ENCODE peak calls at places on chromosomes 12 and 14, in eight cellular contexts. One of them, this sample, is unnamed.
A peak's percentile ranks its signal among the peaks of the same experiment; 100 is the strongest.

GRCh38 chr12:131583085-131583712 is 127.7 kb upstream of the SFSWAP start:
- DNase-seq in HCT116: no peak
- DNase-seq in GM12878: no peak
- DNase-seq in sigmoid colon: no peak
- DNase-seq in stomach: no peak
- DNase-seq in SK-N-SH: peak; percentile 77
- DNase-seq in Panc1: peak; percentile 17
- DNase-seq in upper lobe of left lung: no peak
- DNase-seq in this sample: no peak

GRCh38 chr12:12398026-12398859 is 41.4 kb downstream of the BORCS5 start:
- DNase-seq in HCT116: no peak
- DNase-seq in GM12878: no peak
- DNase-seq in sigmoid colon: peak; percentile 88
- DNase-seq in stomach: no peak
- DNase-seq in SK-N-SH: no peak
- DNase-seq in Panc1: peak; percentile 87
- DNase-seq in upper lobe of left lung: peak; percentile 65
- DNase-seq in this sample: no peak

GRCh38 chr14:101927859-101928258 is 36.5 kb upstream of the DYNC1H1 start:
- DNase-seq in HCT116: no peak
- DNase-seq in GM12878: no peak
- DNase-seq in sigmoid colon: peak; percentile 96
- DNase-seq in stomach: peak; percentile 53
- DNase-seq in SK-N-SH: peak; percentile 93
- DNase-seq in Panc1: no peak
- DNase-seq in upper lobe of left lung: peak; percentile 71
- DNase-seq in this sample: peak; percentile 79

GRCh38 chr12:53972152-53972702 is 699 bp upstream of the HOXC11 start:
- DNase-seq in HCT116: no peak
- DNase-seq in GM12878: no peak
- DNase-seq in sigmoid colon: no peak
- DNase-seq in stomach: no peak
- DNase-seq in SK-N-SH: no peak
- DNase-seq in Panc1: no peak
- DNase-seq in upper lobe of left lung: no peak
- DNase-seq in this sample: peak; percentile 18

GRCh38 chr14:54782803-54783659 is 119.6 kb downstream of the GCH1 start:
- DNase-seq in HCT116: no peak
- DNase-seq in GM12878: no peak
- DNase-seq in sigmoid colon: peak; percentile 66
- DNase-seq in stomach: no peak
- DNase-seq in SK-N-SH: no peak
- DNase-seq in Panc1: no peak
- DNase-seq in upper lobe of left lung: peak; percentile 31
- DNase-seq in this sample: no peak

GRCh38 chr14:49977126-49977841 is 84.4 kb downstream of the ARF6 start:
- DNase-seq in HCT116: no peak
- DNase-seq in GM12878: no peak
- DNase-seq in sigmoid colon: no peak
- DNase-seq in stomach: no peak
- DNase-seq in SK-N-SH: no peak
- DNase-seq in Panc1: no peak
- DNase-seq in upper lobe of left lung: no peak
- DNase-seq in this sample: no peak

GRCh38 chr12:47574252-47575021 is 131.4 kb downstream of the RPAP3 start:
- DNase-seq in HCT116: no peak
- DNase-seq in GM12878: no peak
- DNase-seq in sigmoid colon: no peak
- DNase-seq in stomach: no peak
- DNase-seq in SK-N-SH: no peak
- DNase-seq in Panc1: no peak
- DNase-seq in upper lobe of left lung: no peak
- DNase-seq in this sample: no peak

GRCh38 chr14:106578479-106578878 is 1052.1 kb downstream of the TMEM121 start:
- DNase-seq in HCT116: no peak
- DNase-seq in GM12878: no peak
- DNase-seq in sigmoid colon: no peak
- DNase-seq in stomach: no peak
- DNase-seq in SK-N-SH: no peak
- DNase-seq in Panc1: no peak
- DNase-seq in upper lobe of left lung: no peak
- DNase-seq in this sample: peak; percentile 72

GRCh38 chr12:70006619-70006973 is 181.6 kb downstream of the MYRFL start:
- DNase-seq in HCT116: no peak
- DNase-seq in GM12878: no peak
- DNase-seq in sigmoid colon: no peak
- DNase-seq in stomach: no peak
- DNase-seq in SK-N-SH: no peak
- DNase-seq in Panc1: no peak
- DNase-seq in upper lobe of left lung: no peak
- DNase-seq in this sample: no peak

GRCh38 chr14:24053548-24054323 is 1.9 kb downstream of the CARMIL3 start:
- DNase-seq in HCT116: no peak
- DNase-seq in GM12878: no peak
- DNase-seq in sigmoid colon: peak; percentile 61
- DNase-seq in stomach: no peak
- DNase-seq in SK-N-SH: peak; percentile 12
- DNase-seq in Panc1: no peak
- DNase-seq in upper lobe of left lung: peak; percentile 10
- DNase-seq in this sample: no peak

DNA sequence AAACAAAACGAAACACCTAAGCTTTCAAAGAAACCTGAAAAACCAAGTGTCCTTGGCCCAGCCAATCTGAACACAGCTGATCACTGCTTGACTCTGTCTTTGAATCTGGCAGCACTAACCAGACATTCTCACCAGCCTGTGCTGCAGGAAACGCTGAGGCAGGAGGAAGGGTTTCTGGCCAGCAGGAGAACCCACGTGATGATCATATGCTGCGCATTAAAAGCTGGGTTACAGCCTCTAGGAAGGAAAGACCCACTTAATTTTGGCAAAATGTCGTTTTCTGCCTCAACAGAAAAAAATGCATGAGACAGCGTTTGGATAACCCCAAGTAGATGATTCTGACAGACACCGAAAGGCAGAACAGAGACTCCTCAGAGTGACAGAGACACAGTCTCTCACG is 9.8 kb downstream of the APPL2 start:
- DNase-seq in HCT116: no peak
- DNase-seq in GM12878: no peak
- DNase-seq in sigmoid colon: peak; percentile 84
- DNase-seq in stomach: peak; percentile 63
- DNase-seq in SK-N-SH: peak; percentile 73
- DNase-seq in Panc1: no peak
- DNase-seq in upper lobe of left lung: peak; percentile 64
- DNase-seq in this sample: no peak
- H3K4me1 ChIP-seq in HCT116: no peaks in the 10 kb centered on the region
- H3K4me1 ChIP-seq in GM12878: peaks cover 5% of the 10 kb centered on the region
- H3K4me1 ChIP-seq in sigmoid colon: no peaks in the 10 kb centered on the region
- H3K4me1 ChIP-seq in stomach: peaks cover 57% of the 10 kb centered on the region
- H3K4me1 ChIP-seq in SK-N-SH: peaks cover 46% of the 10 kb centered on the region
- H3K4me1 ChIP-seq in Panc1: no peaks in the 10 kb centered on the region
- H3K4me1 ChIP-seq in upper lobe of left lung: peaks cover 81% of the 10 kb centered on the region
- H3K4me1 ChIP-seq in this sample: peaks cover 33% of the 10 kb centered on the region

DNA sequence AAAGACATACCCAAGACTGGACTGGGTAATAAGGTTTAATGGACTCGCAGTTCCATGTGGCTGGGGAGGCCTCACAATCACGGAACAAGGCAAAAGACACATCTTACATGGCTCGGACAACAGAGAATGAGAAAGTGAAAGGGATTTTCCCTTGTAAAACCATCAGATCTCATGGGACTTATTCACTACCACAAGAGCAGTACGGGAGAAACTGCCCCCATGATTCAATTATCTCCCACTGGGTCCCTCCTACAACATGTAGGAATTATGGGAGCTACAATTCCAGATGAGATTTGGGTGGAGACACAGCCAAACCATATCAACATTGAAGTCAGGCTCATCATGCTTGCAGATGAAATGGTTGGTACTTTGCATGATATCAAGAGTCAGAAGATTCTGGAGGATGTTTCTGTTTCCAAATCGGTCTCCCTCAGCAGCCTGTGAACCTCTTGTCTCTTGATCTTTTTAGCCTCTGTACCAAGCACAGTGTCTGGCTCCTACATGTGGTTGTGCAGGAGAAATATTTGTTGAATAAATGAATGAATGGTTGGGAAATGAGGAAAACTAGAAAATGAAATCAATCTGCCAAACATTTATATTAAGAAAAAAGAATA is 98.6 kb downstream of the VRK1 start:
- DNase-seq in HCT116: no peak
- DNase-seq in GM12878: peak; percentile 61
- DNase-seq in sigmoid colon: no peak
- DNase-seq in stomach: no peak
- DNase-seq in SK-N-SH: no peak
- DNase-seq in Panc1: no peak
- DNase-seq in upper lobe of left lung: no peak
- DNase-seq in this sample: no peak
- TF ChIP-seq POLR2AphosphoS5 in HCT116: no peak
- TF ChIP-seq POLR2AphosphoS5 in GM12878: no peak
- TF ChIP-seq POLR2AphosphoS5 in sigmoid colon: no peak
- TF ChIP-seq POLR2AphosphoS5 in stomach: no peak
- TF ChIP-seq POLR2AphosphoS5 in SK-N-SH: no peak
- TF ChIP-seq POLR2AphosphoS5 in Panc1: no peak
- TF ChIP-seq POLR2AphosphoS5 in upper lobe of left lung: no peak
- TF ChIP-seq POLR2AphosphoS5 in this sample: no peak

GRCh38 chr14:69617796-69618195 is 6.4 kb downstream of the SUSD6 start:
- DNase-seq in HCT116: no peak
- DNase-seq in GM12878: no peak
- DNase-seq in sigmoid colon: no peak
- DNase-seq in stomach: no peak
- DNase-seq in SK-N-SH: no peak
- DNase-seq in Panc1: no peak
- DNase-seq in upper lobe of left lung: no peak
- DNase-seq in this sample: no peak
- H3K4me1 ChIP-seq in HCT116: peaks cover 2% of the 10 kb centered on the region
- H3K4me1 ChIP-seq in GM12878: peaks cover 62% of the 10 kb centered on the region
- H3K4me1 ChIP-seq in sigmoid colon: no peaks in the 10 kb centered on the region
- H3K4me1 ChIP-seq in stomach: peaks cover 94% of the 10 kb centered on the region
- H3K4me1 ChIP-seq in SK-N-SH: peaks cover 12% of the 10 kb centered on the region
- H3K4me1 ChIP-seq in Panc1: no peaks in the 10 kb centered on the region
- H3K4me1 ChIP-seq in upper lobe of left lung: peaks cover 99% of the 10 kb centered on the region
- H3K4me1 ChIP-seq in this sample: peaks cover 97% of the 10 kb centered on the region

GRCh38 chr14:99786423-99787051 is 6.7 kb upstream of the EML1 start:
- DNase-seq in HCT116: no peak
- DNase-seq in GM12878: no peak
- DNase-seq in sigmoid colon: no peak
- DNase-seq in stomach: no peak
- DNase-seq in SK-N-SH: no peak
- DNase-seq in Panc1: no peak
- DNase-seq in upper lobe of left lung: no peak
- DNase-seq in this sample: no peak
- TF ChIP-seq POLR2AphosphoS5 in HCT116: no peak
- TF ChIP-seq POLR2AphosphoS5 in GM12878: no peak
- TF ChIP-seq POLR2AphosphoS5 in sigmoid colon: peak; percentile 98
- TF ChIP-seq POLR2AphosphoS5 in stomach: peak; percentile 37
- TF ChIP-seq POLR2AphosphoS5 in SK-N-SH: no peak
- TF ChIP-seq POLR2AphosphoS5 in Panc1: no peak
- TF ChIP-seq POLR2AphosphoS5 in upper lobe of left lung: no peak
- TF ChIP-seq POLR2AphosphoS5 in this sample: no peak

GRCh38 chr12:78885466-78885865 is 20.9 kb downstream of the SYT1 start:
- DNase-seq in HCT116: no peak
- DNase-seq in GM12878: no peak
- DNase-seq in sigmoid colon: no peak
- DNase-seq in stomach: no peak
- DNase-seq in SK-N-SH: no peak
- DNase-seq in Panc1: no peak
- DNase-seq in upper lobe of left lung: no peak
- DNase-seq in this sample: no peak
- H3K4me1 ChIP-seq in HCT116: peaks cover 67% of the 10 kb centered on the region
- H3K4me1 ChIP-seq in GM12878: no peaks in the 10 kb centered on the region
- H3K4me1 ChIP-seq in sigmoid colon: no peaks in the 10 kb centered on the region
- H3K4me1 ChIP-seq in stomach: no peaks in the 10 kb centered on the region
- H3K4me1 ChIP-seq in SK-N-SH: peaks cover 32% of the 10 kb centered on the region
- H3K4me1 ChIP-seq in Panc1: peaks cover 7% of the 10 kb centered on the region
- H3K4me1 ChIP-seq in upper lobe of left lung: no peaks in the 10 kb centered on the region
- H3K4me1 ChIP-seq in this sample: no peaks in the 10 kb centered on the region